ENCODE peak calls at places on chromosomes 4 and X, in five cellular contexts. S is H7, K is aorta, G is SK-N-SH, N is mesendoderm. D is an unnamed sample.

GRCh38 chr4:155972098-155972497 is 18.4 kb upstream of the CTSO start:
- DNase-seq in S (no peak), K (no peak), G (no peak), N (peak; percentile 70), D (peak; percentile 51)

GRCh38 chr4:75598390-75598789 is 31.9 kb downstream of the CDKL2 start:
- DNase-seq in S (no peak), K (no peak), G (no peak), N (peak; percentile 30), D (no peak)

GRCh38 chr4:159925770-159926169 is 822.9 kb downstream of the RAPGEF2 start:
- DNase-seq in S (no peak), K (no peak), G (no peak), N (peak; percentile 23), D (no peak)

GRCh38 chrX:24760601-24761000 is 66.9 kb downstream of the POLA1 start:
- DNase-seq in S (no peak), K (no peak), G (no peak), N (peak; percentile 5), D (no peak)

GRCh38 chrX:38166478-38167083 is 54.1 kb downstream of the SRPX start:
- DNase-seq in S (no peak), K (no peak), G (peak; percentile 7), N (peak; percentile 24), D (peak; percentile 49)

GRCh38 chr4:69832326-69833030 is 27.5 kb downstream of the SULT1E1 start:
- DNase-seq in S (no peak), K (no peak), G (no peak), N (peak; percentile 77), D (no peak)

GRCh38 chrX:82666355-82666754 is 841.7 kb upstream of the POU3F4 start:
- DNase-seq in S (no peak), K (no peak), G (no peak), N (peak; percentile 44), D (peak; percentile 44)

GRCh38 chrX:133290076-133290475 is 71.9 kb upstream of the TFDP3 start:
- DNase-seq in S (no peak), K (no peak), G (no peak), N (no peak), D (no peak)

GRCh38 chrX:23788946-23789345 is 6.0 kb downstream of the SAT1 start:
- DNase-seq in S (no peak), K (no peak), G (no peak), N (no peak), D (no peak)

GRCh38 chrX:149152941-149153340 is 352.2 kb downstream of the IDS start:
- DNase-seq in S (no peak), K (no peak), G (no peak), N (no peak), D (no peak)

GRCh38 chr4:84870398-84871163 is 95.9 kb downstream of the WDFY3 start:
- DNase-seq in S (peak; percentile 43), K (no peak), G (peak; percentile 9), N (peak; percentile 99), D (peak; percentile 90)

GRCh38 chr4:166972071-166972470 is 262.2 kb downstream of the SPOCK3 start:
- DNase-seq in S (no peak), K (no peak), G (no peak), N (no peak), D (no peak)

GRCh38 chr4:53321151-53321987 is 44.5 kb downstream of the SCFD2 start:
- DNase-seq in S (no peak), K (no peak), G (no peak), N (no peak), D (no peak)

GRCh38 chr4:125433453-125433852 is 118.7 kb downstream of the FAT4 start:
- DNase-seq in S (no peak), K (no peak), G (no peak), N (no peak), D (no peak)

GRCh38 chrX:110449312-110449711 is 90.7 kb downstream of the RTL9 start:
- DNase-seq in S (no peak), K (no peak), G (no peak), N (no peak), D (no peak)

GRCh38 chrX:54695231-54695630 is 102.8 kb downstream of the ITIH6 start:
- DNase-seq in S (no peak), K (no peak), G (no peak), N (peak; percentile 7), D (no peak)

GRCh38 chr4:187232201-187232600 is 508.5 kb upstream of the FAT1 start:
- DNase-seq in S (no peak), K (no peak), G (no peak), N (no peak), D (no peak)

GRCh38 chrX:82813671-82814078 is 694.4 kb upstream of the POU3F4 start:
- DNase-seq in S (no peak), K (no peak), G (no peak), N (peak; percentile 61), D (peak; percentile 6)

GRCh38 chrX:85112270-85112669 is 108.6 kb downstream of the APOOL start:
- DNase-seq in S (no peak), K (no peak), G (no peak), N (no peak), D (no peak)

GRCh38 chr4:80189956-80190671 is 7.2 kb upstream of the PRDM8 start:
- DNase-seq in S (peak; percentile 73), K (no peak), G (no peak), N (peak; percentile 61), D (no peak)

GRCh38 chr4:80189581-80189955 is 7.7 kb upstream of the PRDM8 start:
- DNase-seq in S (no peak), K (no peak), G (no peak), N (no peak), D (no peak)

GRCh38 chr4:80195441-80196139 is 1.7 kb upstream of the PRDM8 start:
- DNase-seq in S (no peak), K (no peak), G (no peak), N (no peak), D (no peak)

GRCh38 chr4:80192937-80193336 is 4.4 kb upstream of the PRDM8 start:
- DNase-seq in S (no peak), K (no peak), G (no peak), N (no peak), D (no peak)

GRCh38 chr4:80192252-80192866 is 4.9 kb upstream of the PRDM8 start:
- DNase-seq in S (no peak), K (no peak), G (no peak), N (no peak), D (no peak)
- H3K27me3 ChIP-seq in S (peaks cover 100% of the 10 kb centered on the region), K (no peaks in the 10 kb centered on the region), G (no peaks in the 10 kb centered on the region), N (peaks cover 77% of the 10 kb centered on the region), D (no peaks in the 10 kb centered on the region)

GRCh38 chrX:47573334-47574095 is 8.7 kb upstream of the TIMP1 start:
- DNase-seq in S (peak; percentile 88), K (no peak), G (no peak), N (peak; percentile 93), D (no peak)
- H3K27me3 ChIP-seq in S (no peaks in the 10 kb centered on the region), K (no peaks in the 10 kb centered on the region), G (no peaks in the 10 kb centered on the region), N (no peaks in the 10 kb centered on the region), D (no peaks in the 10 kb centered on the region)

GRCh38 chr4:2059726-2060577 is 825 bp downstream of the NAT8L start:
- DNase-seq in S (peak; percentile 83), K (no peak), G (peak; percentile 82), N (no peak), D (no peak)
- H3K27me3 ChIP-seq in S (peaks cover 36% of the 10 kb centered on the region), K (no peaks in the 10 kb centered on the region), G (peaks cover 17% of the 10 kb centered on the region), N (peaks cover 24% of the 10 kb centered on the region), D (no peaks in the 10 kb centered on the region)

DNA sequence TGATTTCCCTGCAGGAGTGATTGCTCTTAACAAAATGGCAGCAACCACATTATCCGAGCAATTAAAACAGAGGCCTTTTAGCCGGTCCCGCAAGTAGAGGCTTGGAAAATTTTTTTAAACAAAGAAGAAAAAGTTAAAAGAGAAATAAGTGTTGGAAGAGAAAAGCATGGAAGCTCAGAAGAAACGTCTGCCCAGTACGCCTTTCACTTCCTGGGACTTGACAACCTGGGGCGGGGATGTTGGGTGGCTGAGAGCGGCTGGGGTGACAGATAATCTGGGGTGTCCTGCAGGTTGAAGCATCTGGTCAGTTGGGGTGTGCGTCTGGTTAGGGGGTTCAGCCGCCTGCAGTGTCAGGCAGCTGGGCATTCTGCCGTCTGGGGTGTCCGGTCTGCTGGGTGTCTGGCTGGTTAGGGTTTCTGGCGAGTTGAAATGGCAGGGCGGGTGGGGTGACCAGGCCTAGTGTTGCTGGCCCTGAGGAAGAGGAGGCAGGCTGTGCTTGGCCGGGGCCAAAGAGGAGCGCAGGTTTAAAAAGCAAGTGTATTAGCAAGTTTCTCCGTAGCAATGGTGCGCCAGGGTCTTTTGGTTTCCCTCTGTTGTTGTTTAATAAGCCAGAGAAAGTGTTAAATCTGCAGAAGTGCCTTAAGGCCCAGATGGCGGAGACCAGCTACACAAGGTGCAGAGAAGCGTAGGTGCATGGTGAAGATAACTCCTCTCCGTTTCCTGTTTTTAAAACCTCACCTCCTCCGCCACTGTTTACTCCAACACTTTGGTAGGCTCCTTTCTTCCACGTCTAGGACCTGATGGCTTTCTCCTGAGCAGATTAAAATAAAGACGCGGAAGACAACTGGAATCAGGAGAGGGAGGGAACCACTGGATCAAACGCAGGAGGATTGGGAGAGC is 5.6 kb downstream of the HAND2 start:
- DNase-seq in S (peak; percentile 59), K (no peak), G (peak; percentile 42), N (peak; percentile 36), D (no peak)
- H3K27me3 ChIP-seq in S (peaks cover 98% of the 10 kb centered on the region), K (no peaks in the 10 kb centered on the region), G (no peaks in the 10 kb centered on the region), N (peaks cover 79% of the 10 kb centered on the region), D (peaks cover 3% of the 10 kb centered on the region)

GRCh38 chrX:115023811-115024210 is 6.4 kb upstream of the IL13RA2 start:
- DNase-seq in S (no peak), K (no peak), G (no peak), N (no peak), D (no peak)

GRCh38 chrX:115021121-115021520 is 3.7 kb upstream of the IL13RA2 start:
- DNase-seq in S (no peak), K (no peak), G (no peak), N (no peak), D (no peak)

GRCh38 chrX:115018944-115019343 is 1.5 kb upstream of the IL13RA2 start:
- DNase-seq in S (no peak), K (no peak), G (no peak), N (no peak), D (no peak)

GRCh38 chrX:115018040-115018647 is 728 bp upstream of the IL13RA2 start:
- DNase-seq in S (no peak), K (no peak), G (no peak), N (peak; percentile 7), D (peak; percentile 56)

GRCh38 chrX:115023139-115023538 is 5.7 kb upstream of the IL13RA2 start:
- DNase-seq in S (no peak), K (no peak), G (peak; percentile 12), N (no peak), D (no peak)
- H3K27me3 ChIP-seq in S (no peaks in the 10 kb centered on the region), K (no peaks in the 10 kb centered on the region), G (no peaks in the 10 kb centered on the region), N (no peaks in the 10 kb centered on the region), D (no peaks in the 10 kb centered on the region)

DNA sequence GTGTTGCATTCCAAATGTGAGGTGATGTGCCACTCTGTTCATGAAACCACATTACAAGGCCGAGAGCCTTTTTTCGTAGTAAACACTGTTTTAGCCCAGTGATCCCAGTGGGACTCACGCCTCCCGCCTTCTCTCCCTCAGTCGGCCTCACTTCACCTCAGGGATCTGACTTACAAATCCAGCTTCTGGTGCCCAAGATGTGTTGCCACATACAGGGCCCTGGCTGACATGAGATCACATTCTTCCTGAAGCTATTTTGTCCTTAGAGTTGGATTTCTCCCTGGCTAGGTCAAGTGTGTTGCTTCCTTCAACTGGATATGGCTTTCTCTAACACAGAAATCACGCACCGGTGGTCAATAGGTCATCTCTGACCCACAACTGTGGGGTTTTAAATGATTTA is 354.7 kb downstream of the FBXW7 start:
- DNase-seq in S (no peak), K (no peak), G (no peak), N (no peak), D (no peak)
- H3K27me3 ChIP-seq in S (no peaks in the 10 kb centered on the region), K (no peaks in the 10 kb centered on the region), G (no peaks in the 10 kb centered on the region), N (no peaks in the 10 kb centered on the region), D (no peaks in the 10 kb centered on the region)

GRCh38 chr4:8050555-8051206 is 107.9 kb downstream of the ABLIM2 start:
- DNase-seq in S (peak; percentile 87), K (peak; percentile 90), G (peak; percentile 88), N (peak; percentile 69), D (peak; percentile 19)
- H3K27me3 ChIP-seq in S (no peaks in the 10 kb centered on the region), K (no peaks in the 10 kb centered on the region), G (no peaks in the 10 kb centered on the region), N (no peaks in the 10 kb centered on the region), D (no peaks in the 10 kb centered on the region)